ENCODE peak calls at places on chromosome 14, in ten cellular contexts. I is BE2C, R is WERI-Rb-1, Y is endothelial cell, T is glutamatergic neuron, L is nephron progenitor cell, Q is dorsolateral prefrontal cortex, W is heart right ventricle, G is fibroblast of mammary gland, O is pancreas. H is an unnamed sample.

GRCh38 chr14:66070542-66071319 is 415.4 kb upstream of the CCDC196 start:
- DNase-seq in O (peak; percentile 81), L (peak; percentile 87), Q (no peak), G (peak; percentile 13), Y (peak; percentile 79), W (peak; percentile 30), T (peak; percentile 86), R (peak; percentile 80), I (peak; percentile 70), H (peak; percentile 67)

GRCh38 chr14:100664841-100665425 is 61.8 kb upstream of the DLK1 start:
- DNase-seq in Q (no peak), L (no peak), R (no peak), O (no peak), W (no peak), Y (no peak), G (peak; percentile 87), I (no peak), T (no peak), H (no peak)

GRCh38 chr14:80455031-80455430 is 243.7 kb upstream of the DIO2 start:
- DNase-seq in Y (no peak), R (no peak), I (no peak), Q (no peak), W (no peak), G (no peak), T (no peak), O (no peak), L (no peak), H (no peak)

GRCh38 chr14:32417956-32418552 is 89.0 kb downstream of the AKAP6 start:
- DNase-seq in O (peak; percentile 54), L (no peak), I (peak; percentile 57), W (no peak), G (peak; percentile 59), R (no peak), Y (no peak), T (no peak), Q (no peak), H (no peak)

GRCh38 chr14:33530358-33530757 is 420.5 kb downstream of the EGLN3 start:
- DNase-seq in R (no peak), O (no peak), Y (no peak), I (no peak), T (no peak), Q (no peak), W (no peak), G (no peak), L (no peak), H (no peak)

GRCh38 chr14:87601011-87601410 is 392.0 kb downstream of the GALC start:
- DNase-seq in Q (no peak), I (no peak), R (no peak), O (no peak), L (no peak), Y (no peak), T (no peak), W (no peak), G (no peak), H (no peak)

GRCh38 chr14:60805881-60806569 is 71.5 kb downstream of the MNAT1 start:
- DNase-seq in G (peak; percentile 73), Q (no peak), T (no peak), R (no peak), I (no peak), O (no peak), L (no peak), Y (no peak), W (no peak), H (no peak)

GRCh38 chr14:20343092-20343854 is at the start of gene PARP2:
- DNase-seq in G (peak; percentile 99), W (peak; percentile 96), O (peak; percentile 96), Y (peak; percentile 99), Q (peak; percentile 98), I (peak; percentile 99), R (peak; percentile 99), T (peak; percentile 98), L (peak; percentile 98), H (peak; percentile 83)

GRCh38 chr14:67167420-67168109 is 21.7 kb upstream of the GARIN2 start:
- DNase-seq in O (no peak), I (no peak), G (no peak), T (no peak), W (no peak), Y (no peak), R (no peak), Q (no peak), L (no peak), H (no peak)

GRCh38 chr14:51188566-51189185 is 51.4 kb upstream of the TMX1 start:
- DNase-seq in Y (no peak), O (no peak), T (no peak), G (peak; percentile 18), W (no peak), L (no peak), R (no peak), Q (peak; percentile 57), I (no peak), H (no peak)

GRCh38 chr14:94397279-94397898 is 9.0 kb upstream of the SERPINA1 start:
- DNase-seq in O (no peak), R (no peak), G (no peak), Y (no peak), I (no peak), Q (no peak), T (no peak), L (no peak), W (no peak), H (no peak)

GRCh38 chr14:83958359-83958758 is 1571.6 kb upstream of the FLRT2 start:
- DNase-seq in O (no peak), G (no peak), L (no peak), R (no peak), I (no peak), W (no peak), T (no peak), Y (no peak), Q (no peak), H (no peak)

GRCh38 chr14:94079891-94080605 is 954 bp downstream of the DDX24 start:
- DNase-seq in R (peak; percentile 36), I (no peak), W (no peak), L (no peak), Q (no peak), T (no peak), Y (no peak), O (no peak), G (peak; percentile 55), H (no peak)

GRCh38 chr14:98233656-98234055 is 1038.3 kb downstream of the BCL11B start:
- DNase-seq in I (no peak), W (no peak), O (no peak), L (no peak), Y (no peak), R (no peak), Q (no peak), T (no peak), G (no peak), H (no peak)

GRCh38 chr14:26123459-26123858 is 474.4 kb downstream of the NOVA1 start:
- DNase-seq in O (no peak), R (no peak), T (no peak), L (no peak), Y (no peak), Q (no peak), I (no peak), G (no peak), W (no peak), H (no peak)
- TF ChIP-seq CTCF in O (no peak), R (no peak), T (no peak), L (no peak), Y (no peak), Q (no peak), I (no peak), G (no peak), W (no peak), H (no peak)

GRCh38 chr14:64113279-64113678 is 180.9 kb downstream of the ESR2 start:
- DNase-seq in T (no peak), Q (no peak), I (no peak), Y (no peak), W (no peak), R (no peak), G (no peak), O (peak; percentile 74), L (no peak), H (no peak)

GRCh38 chr14:64112859-64113258 is 181.3 kb downstream of the ESR2 start:
- DNase-seq in O (peak; percentile 60), Y (no peak), T (no peak), I (no peak), G (no peak), Q (no peak), W (no peak), L (no peak), R (no peak), H (no peak)

GRCh38 chr14:64115401-64115800 is 178.8 kb downstream of the ESR2 start:
- DNase-seq in R (no peak), Q (no peak), W (no peak), G (no peak), T (no peak), I (no peak), O (no peak), Y (no peak), L (no peak), H (no peak)

GRCh38 chr14:64114796-64115195 is 179.4 kb downstream of the ESR2 start:
- DNase-seq in I (no peak), R (no peak), T (no peak), Q (no peak), W (no peak), G (no peak), Y (no peak), L (no peak), O (no peak), H (no peak)

GRCh38 chr14:64114166-64114565 is 180.0 kb downstream of the ESR2 start:
- DNase-seq in O (peak; percentile 56), Y (peak; percentile 9), Q (no peak), T (no peak), G (no peak), R (peak; percentile 66), I (no peak), L (no peak), W (no peak), H (no peak)
- TF ChIP-seq CTCF in O (no peak), Y (no peak), Q (no peak), T (no peak), G (no peak), R (no peak), I (no peak), L (no peak), W (no peak), H (no peak)

DNA sequence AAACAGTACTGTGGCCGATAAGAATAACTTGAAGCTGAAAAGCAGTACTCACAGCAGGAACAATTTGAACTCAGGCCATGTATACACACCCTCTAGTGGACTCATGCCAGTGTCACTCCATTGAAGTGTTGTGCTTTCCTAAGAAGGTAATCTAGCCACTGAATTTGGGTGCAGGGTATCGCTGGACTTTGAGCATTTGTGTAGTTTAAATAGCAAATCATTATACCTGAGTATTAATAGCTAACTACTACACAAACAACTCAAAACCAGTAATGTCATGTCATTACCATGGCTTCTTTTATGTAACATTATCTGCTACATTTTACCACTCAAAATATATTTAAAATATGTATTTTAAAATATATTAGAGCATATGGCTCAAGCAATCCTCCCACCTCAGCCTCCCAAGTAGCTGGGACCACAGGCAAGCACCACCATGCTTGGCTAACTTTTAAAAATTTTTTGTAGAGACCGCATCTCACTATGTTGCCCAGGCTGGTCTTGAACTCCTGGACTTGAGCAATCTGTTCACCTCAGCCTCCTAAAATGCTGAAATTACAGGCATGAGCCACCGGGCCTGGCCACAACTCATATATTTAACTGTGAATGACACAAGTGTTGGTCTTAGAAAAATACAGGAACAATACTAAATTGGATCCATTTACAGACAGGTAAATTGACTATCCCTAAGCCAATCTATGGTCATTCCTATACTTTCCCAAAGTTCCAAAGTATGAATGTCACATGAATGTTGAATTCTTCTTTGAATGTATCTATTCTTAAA is 25.6 kb upstream of the ARID4A start:
- DNase-seq in L (no peak), O (no peak), Y (no peak), I (no peak), Q (no peak), W (no peak), G (peak; percentile 47), R (no peak), T (no peak), H (no peak)
- TF ChIP-seq CTCF in L (no peak), O (no peak), Y (no peak), I (peak; percentile 40), Q (no peak), W (peak; percentile 20), G (peak; percentile 20), R (no peak), T (no peak), H (no peak)

GRCh38 chr14:86153480-86153879 is 623.5 kb downstream of the FLRT2 start:
- DNase-seq in O (no peak), R (no peak), T (no peak), L (no peak), I (no peak), G (no peak), W (no peak), Y (no peak), Q (no peak), H (no peak)
- TF ChIP-seq CTCF in O (no peak), R (peak; percentile 32), T (peak; percentile 73), L (peak; percentile 43), I (peak; percentile 59), G (no peak), W (no peak), Y (peak; percentile 43), Q (no peak), H (no peak)

H was measured in CD4-positive, alpha-beta T cell.